ENCODE peak calls at places on chromosome 18, in four cellular contexts. T is heart right ventricle, I is fibroblast of lung, E is WERI-Rb-1. W is an unnamed sample.

GRCh38 chr18:79867666-79868065 is 69.9 kb downstream of the KCNG2 start:
- DNase-seq in T (no peak), E (no peak), I (no peak), W (no peak)

GRCh38 chr18:45793295-45793965 is 32.0 kb upstream of the SIGLEC15 start:
- DNase-seq in T (no peak), E (no peak), I (peak; percentile 89), W (peak; percentile 99)

GRCh38 chr18:70371085-70371735 is 82.4 kb downstream of the SOCS6 start:
- DNase-seq in I (no peak), T (no peak), E (no peak), W (peak; percentile 60)

GRCh38 chr18:25490316-25490715 is 138.3 kb upstream of the ZNF521 start:
- DNase-seq in E (no peak), I (no peak), T (no peak), W (no peak)

GRCh38 chr18:72107647-72108046 is 436.5 kb downstream of the CBLN2 start:
- DNase-seq in T (no peak), I (peak; percentile 35), E (no peak), W (peak; percentile 44)

GRCh38 chr18:731185-731584 is 18.8 kb upstream of the ENOSF1 start:
- DNase-seq in T (no peak), E (no peak), I (no peak), W (no peak)

GRCh38 chr18:62460851-62461300 is 61.9 kb upstream of the ZCCHC2 start:
- DNase-seq in E (no peak), T (peak; percentile 26), I (peak; percentile 13), W (no peak)

GRCh38 chr18:24930974-24931373 is 421.0 kb downstream of the ZNF521 start:
- DNase-seq in T (no peak), I (no peak), E (no peak), W (no peak)

GRCh38 chr18:51234117-51235010 is 36.9 kb upstream of the MEX3C start:
- DNase-seq in I (no peak), T (no peak), E (no peak), W (peak; percentile 18)

GRCh38 chr18:8339958-8340357 is 269.3 kb upstream of the RAB12 start:
- DNase-seq in I (no peak), E (no peak), T (peak; percentile 44), W (no peak)

GRCh38 chr18:49970288-49970687 is 157.0 kb upstream of the ACAA2 start:
- DNase-seq in E (no peak), T (no peak), I (no peak), W (no peak)

GRCh38 chr18:48138211-48138610 is 207.8 kb upstream of the SMAD2 start:
- DNase-seq in E (no peak), T (no peak), I (no peak), W (no peak)

GRCh38 chr18:5963267-5963666 is 67.9 kb upstream of the TMEM200C start:
- DNase-seq in E (no peak), T (no peak), I (no peak), W (no peak)

GRCh38 chr18:37778417-37779165 is 213.0 kb upstream of the CELF4 start:
- DNase-seq in E (peak; percentile 82), I (no peak), T (peak; percentile 57), W (peak; percentile 49)

GRCh38 chr18:79396431-79397287 is 929 bp downstream of the NFATC1 start:
- DNase-seq in E (peak; percentile 58), I (peak; percentile 59), T (peak; percentile 74), W (peak; percentile 54)

DNA sequence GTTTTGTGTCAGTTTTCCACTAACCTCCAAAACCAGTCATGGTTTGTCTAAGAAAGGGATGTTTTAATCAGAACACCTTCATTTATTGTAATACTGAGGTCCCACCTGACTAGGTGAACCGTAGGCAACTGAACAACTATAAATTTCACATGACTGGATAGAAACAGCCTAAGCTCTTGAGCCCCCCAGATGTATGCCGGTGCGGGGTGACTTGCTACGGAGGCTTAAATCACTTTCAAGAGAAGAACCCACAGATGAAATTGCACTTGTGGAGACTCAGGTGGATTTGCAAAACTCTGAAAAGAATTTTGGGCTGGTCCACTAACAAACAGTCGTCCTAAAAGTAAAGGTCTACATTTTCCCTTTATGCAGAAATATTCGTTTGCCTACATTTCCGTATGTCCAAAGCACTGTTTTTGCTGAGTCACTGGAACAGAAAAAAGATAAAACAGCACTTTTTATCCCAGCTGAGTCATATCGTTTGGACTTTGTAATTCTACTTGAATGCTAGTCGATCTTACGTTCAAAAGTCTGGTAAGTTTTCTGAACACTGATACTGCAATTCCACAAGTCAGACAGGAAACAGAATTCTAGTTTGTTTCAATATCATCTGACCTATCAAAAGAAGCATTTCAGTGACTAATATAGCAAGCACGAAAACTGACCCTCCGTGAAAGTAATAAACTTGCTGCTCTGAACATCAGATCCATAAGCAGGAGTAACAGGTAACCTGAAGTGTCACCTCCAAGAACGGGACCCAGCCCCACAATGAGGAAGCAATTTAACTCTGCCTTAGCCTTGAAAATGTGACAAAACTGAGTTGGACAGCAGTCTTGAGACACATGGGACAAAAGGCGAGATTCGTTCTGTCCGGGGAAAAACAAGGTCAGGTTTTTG is 18.1 kb downstream of the ZNF516 start:
- DNase-seq in I (peak; percentile 96), T (no peak), E (no peak), W (peak; percentile 46)
- H3K4me3 ChIP-seq in I (peak overlapping the region; percentile 43), T (peak overlapping the region; percentile 26), E (no peak overlapping the region), W (no peak overlapping the region)

DNA sequence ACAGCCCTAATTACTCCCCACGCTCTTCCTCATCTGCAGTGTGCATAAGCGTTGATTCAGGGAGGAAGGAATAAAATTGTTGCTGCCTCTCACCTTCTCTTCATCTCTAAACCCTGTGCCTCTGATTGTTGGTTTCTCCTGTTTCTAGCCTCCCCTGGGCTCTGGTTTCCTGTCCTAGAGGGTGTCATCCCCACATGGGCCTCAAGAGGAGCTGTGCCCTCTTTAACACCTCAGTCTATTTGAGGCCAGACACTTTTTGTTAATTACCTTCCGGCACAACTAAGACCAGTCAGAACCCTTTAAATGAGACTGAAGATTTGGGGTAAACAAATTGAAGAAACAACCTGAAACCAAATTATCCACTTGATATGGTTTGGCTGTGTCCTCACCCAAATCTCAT is 9.7 kb downstream of the CTAGE1 start:
- DNase-seq in T (no peak), I (no peak), E (no peak), W (no peak)
- TF ChIP-seq CTCF in T (no peak), I (no peak), E (no peak), W (no peak)

GRCh38 chr18:60295776-60296175 is 76.8 kb downstream of the MC4R start:
- DNase-seq in E (no peak), T (no peak), I (no peak), W (no peak)
- H3K4me3 ChIP-seq in E (no peak overlapping the region), T (no peak overlapping the region), I (no peak overlapping the region), W (no peak overlapping the region)

DNA sequence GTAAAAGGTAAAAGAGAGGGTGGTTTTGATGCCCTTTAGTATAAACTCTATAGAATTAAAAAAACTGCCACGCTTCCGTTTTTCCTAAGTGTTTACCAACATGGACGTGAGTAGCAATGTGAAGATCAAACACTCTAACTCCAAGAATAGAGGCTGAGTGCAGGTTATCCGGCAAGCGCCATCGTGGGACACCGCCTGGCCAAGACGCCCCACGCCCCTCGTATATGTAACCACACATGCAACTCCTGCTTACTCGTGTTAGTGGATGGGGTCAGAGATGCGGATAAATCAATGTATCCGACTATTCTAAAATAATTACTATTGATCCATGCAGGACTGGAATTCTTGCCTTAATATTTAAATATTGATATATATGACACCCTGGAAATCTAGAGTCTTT is 741.3 kb downstream of the GALR1 start:
- DNase-seq in E (no peak), I (no peak), T (no peak), W (no peak)
- TF ChIP-seq CTCF in E (no peak), I (no peak), T (no peak), W (no peak)

GRCh38 chr18:58449366-58449935 is 179.4 kb downstream of the ALPK2 start:
- DNase-seq in E (no peak), I (no peak), T (no peak), W (no peak)

GRCh38 chr18:58446661-58447060 is 182.2 kb downstream of the ALPK2 start:
- DNase-seq in E (no peak), T (no peak), I (no peak), W (no peak)

GRCh38 chr18:58451115-58451971 is 177.5 kb downstream of the ALPK2 start:
- DNase-seq in E (no peak), I (no peak), T (no peak), W (no peak)

GRCh38 chr18:58443671-58444070 is 185.2 kb downstream of the ALPK2 start:
- DNase-seq in T (no peak), I (no peak), E (no peak), W (no peak)

DNA sequence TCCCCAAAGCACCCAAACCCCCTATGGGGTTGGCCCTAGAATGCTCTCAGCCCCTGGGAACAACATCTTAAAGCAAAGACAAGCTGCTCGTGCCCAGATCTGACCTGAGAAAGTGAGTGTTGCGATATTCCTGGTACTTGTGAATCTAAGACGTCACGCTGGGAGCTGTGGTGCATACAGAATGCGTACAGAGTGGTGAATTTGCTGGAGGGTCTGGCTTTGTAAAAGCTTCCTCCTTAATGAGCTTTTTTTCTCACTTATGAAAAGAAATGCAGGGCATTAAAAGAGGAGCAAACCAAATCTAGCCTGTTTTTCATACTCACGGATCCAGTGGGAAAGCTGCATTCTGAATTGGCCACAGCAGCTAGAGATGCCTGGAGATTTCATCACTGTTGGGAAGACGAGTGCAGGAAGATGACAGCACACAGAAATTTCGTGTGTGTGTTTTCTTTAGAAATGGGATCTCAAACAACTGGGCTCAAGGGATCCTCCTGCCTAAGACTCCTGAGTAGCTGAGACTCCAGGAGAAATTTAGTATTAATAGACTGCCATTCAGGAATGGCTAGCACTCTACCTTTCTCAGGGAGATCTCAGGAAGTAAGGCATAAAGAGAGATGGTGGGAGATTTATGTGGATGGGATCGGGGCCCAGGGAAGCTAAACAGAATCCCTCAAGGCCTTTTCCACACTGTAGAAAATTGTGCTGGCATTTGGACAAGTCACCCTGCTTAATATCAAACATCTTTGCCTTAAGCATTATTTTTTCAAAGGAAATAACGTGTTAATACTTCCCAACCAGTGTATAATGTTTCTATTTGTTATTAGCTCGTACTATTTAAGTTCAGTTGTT is 181.3 kb downstream of the ALPK2 start:
- DNase-seq in I (peak; percentile 20), T (no peak), E (no peak), W (no peak)
- H3K4me3 ChIP-seq in I (no peak overlapping the region), T (no peak overlapping the region), E (no peak overlapping the region), W (no peak overlapping the region)

W was measured in epithelial cell of esophagus.